ENCODE peak calls at places on chromosomes 13 and 19, in eight cellular contexts. L is activated CD4-positive, CD25-positive, alpha-beta regulatory T cell treated with anti-CD3 and anti-CD28 coated beads, Interleukin-2, amount 50 U/mL, for 72 hours; J is non-pigmented ciliary epithelial cell; E is fibroblast of pulmonary artery; Q is uterus; I is T-helper 2 cell treated with Interferon-gamma antibody and Interleukin-4, amounts not matched to agents 5 μg/mL and 100 μg/mL, for 36 hours; N is midbrain; W is stimulated activated CD4-positive, alpha-beta T cell treated with anti-CD3 and anti-CD28 coated beads, TNF-alpha, amount 100 ng/mL, for 24 hours. Y is an unnamed sample.

GRCh38 chr19:16588089-16588823 is 16.0 kb upstream of the SLC35E1 start:
- DNase-seq in Q (no peak), J (no peak), L (peak), I (peak), E (peak), N (no peak), W (no peak), Y (no peak)

GRCh38 chr13:73341748-73342147 is 282.9 kb downstream of the KLF5 start:
- DNase-seq in W (no peak), N (no peak), I (no peak), E (peak), L (no peak), J (peak), Q (no peak), Y (no peak)

GRCh38 chr19:38375748-38376147 is 1.4 kb downstream of the PSMD8 start:
- DNase-seq in L (no peak), N (no peak), J (no peak), Q (no peak), W (no peak), I (no peak), E (no peak), Y (no peak)

GRCh38 chr19:4062576-4063368 is 3.9 kb downstream of the ZBTB7A start:
- DNase-seq in L (no peak), E (no peak), N (no peak), W (no peak), I (no peak), J (no peak), Q (no peak), Y (no peak)

GRCh38 chr19:15609261-15609660 is 5.8 kb upstream of the CYP4F8 start:
- DNase-seq in J (no peak), E (no peak), I (no peak), N (no peak), L (no peak), Q (no peak), W (no peak), Y (no peak)

GRCh38 chr13:100534147-100534818 is 54.3 kb downstream of the GGACT start:
- DNase-seq in N (no peak), L (no peak), I (no peak), W (no peak), Q (no peak), J (no peak), E (no peak), Y (no peak)

GRCh38 chr13:111347438-111347837 is 27.0 kb downstream of the TEX29 start:
- DNase-seq in W (no peak), I (no peak), E (no peak), L (no peak), J (no peak), N (no peak), Q (no peak), Y (no peak)

GRCh38 chr19:49749055-49749716 is 13.9 kb downstream of the TSKS start:
- DNase-seq in W (no peak), L (no peak), N (no peak), I (no peak), E (peak), Q (no peak), J (no peak), Y (no peak)

GRCh38 chr13:109748677-109749076 is 37.7 kb downstream of the IRS2 start:
- DNase-seq in I (no peak), L (no peak), W (no peak), N (no peak), J (no peak), Q (no peak), E (no peak), Y (no peak)

GRCh38 chr19:19385900-19386339 is 19.6 kb upstream of the GATAD2A start:
- DNase-seq in N (no peak), L (no peak), W (no peak), J (no peak), Q (peak), I (no peak), E (no peak), Y (peak)

GRCh38 chr19:46296722-46297431 is at the start of gene HIF3A:
- DNase-seq in I (no peak), E (peak), N (peak), W (no peak), Q (peak), J (peak), L (no peak), Y (peak)

Y was measured in sciatic nerve.